ENCODE peak calls at places on chromosomes 6 and 20, in eight cellular contexts. One of them, this sample, is unnamed.

GRCh38 chr20:9068896-9069663 is at the start of gene PLCB4:
- DNase-seq in CD4-positive, alpha-beta T cell: no peak
- DNase-seq in ovary: peak; percentile 20
- DNase-seq in kidney: peak; percentile 79
- DNase-seq in spleen: no peak
- DNase-seq in H9: peak; percentile 57
- DNase-seq in CD8-positive, alpha-beta T cell: no peak
- DNase-seq in neural progenitor cell: peak; percentile 74
- DNase-seq in this sample: peak; percentile 73

GRCh38 chr20:5463007-5463686 is 146.4 kb upstream of the PROKR2 start:
- DNase-seq in CD4-positive, alpha-beta T cell: no peak
- DNase-seq in ovary: no peak
- DNase-seq in kidney: no peak
- DNase-seq in spleen: no peak
- DNase-seq in H9: no peak
- DNase-seq in CD8-positive, alpha-beta T cell: no peak
- DNase-seq in neural progenitor cell: no peak
- DNase-seq in this sample: no peak

GRCh38 chr6:13814938-13815575 is 700 bp upstream of the MCUR1 start:
- DNase-seq in CD4-positive, alpha-beta T cell: no peak
- DNase-seq in ovary: no peak
- DNase-seq in kidney: no peak
- DNase-seq in spleen: no peak
- DNase-seq in H9: no peak
- DNase-seq in CD8-positive, alpha-beta T cell: no peak
- DNase-seq in neural progenitor cell: no peak
- DNase-seq in this sample: no peak

GRCh38 chr6:118710616-118711015 is 59.2 kb upstream of the CEP85L start:
- DNase-seq in CD4-positive, alpha-beta T cell: no peak
- DNase-seq in ovary: no peak
- DNase-seq in kidney: no peak
- DNase-seq in spleen: no peak
- DNase-seq in H9: no peak
- DNase-seq in CD8-positive, alpha-beta T cell: no peak
- DNase-seq in neural progenitor cell: no peak
- DNase-seq in this sample: no peak

GRCh38 chr6:131015192-131015591 is 47.9 kb downstream of the EPB41L2 start:
- DNase-seq in CD4-positive, alpha-beta T cell: no peak
- DNase-seq in ovary: no peak
- DNase-seq in kidney: no peak
- DNase-seq in spleen: no peak
- DNase-seq in H9: no peak
- DNase-seq in CD8-positive, alpha-beta T cell: no peak
- DNase-seq in neural progenitor cell: no peak
- DNase-seq in this sample: no peak

GRCh38 chr6:5036309-5036708 is 32.5 kb upstream of the RPP40 start:
- DNase-seq in CD4-positive, alpha-beta T cell: no peak
- DNase-seq in ovary: no peak
- DNase-seq in kidney: no peak
- DNase-seq in spleen: no peak
- DNase-seq in H9: peak; percentile 90
- DNase-seq in CD8-positive, alpha-beta T cell: no peak
- DNase-seq in neural progenitor cell: peak; percentile 91
- DNase-seq in this sample: no peak

GRCh38 chr6:42222450-42222849 is 4.8 kb upstream of the MRPS10 start:
- DNase-seq in CD4-positive, alpha-beta T cell: no peak
- DNase-seq in ovary: no peak
- DNase-seq in kidney: no peak
- DNase-seq in spleen: no peak
- DNase-seq in H9: no peak
- DNase-seq in CD8-positive, alpha-beta T cell: no peak
- DNase-seq in neural progenitor cell: no peak
- DNase-seq in this sample: no peak

GRCh38 chr20:11917663-11918062 is at the start of gene BTBD3:
- DNase-seq in CD4-positive, alpha-beta T cell: no peak
- DNase-seq in ovary: peak; percentile 36
- DNase-seq in kidney: peak; percentile 59
- DNase-seq in spleen: no peak
- DNase-seq in H9: no peak
- DNase-seq in CD8-positive, alpha-beta T cell: no peak
- DNase-seq in neural progenitor cell: peak; percentile 16
- DNase-seq in this sample: no peak

GRCh38 chr6:34341481-34341971 is 50.9 kb downstream of the NUDT3 start:
- DNase-seq in CD4-positive, alpha-beta T cell: no peak
- DNase-seq in ovary: no peak
- DNase-seq in kidney: no peak
- DNase-seq in spleen: no peak
- DNase-seq in H9: no peak
- DNase-seq in CD8-positive, alpha-beta T cell: no peak
- DNase-seq in neural progenitor cell: no peak
- DNase-seq in this sample: no peak

GRCh38 chr6:39093167-39093708 is 21.7 kb downstream of the SAYSD1 start:
- DNase-seq in CD4-positive, alpha-beta T cell: no peak
- DNase-seq in ovary: no peak
- DNase-seq in kidney: no peak
- DNase-seq in spleen: no peak
- DNase-seq in H9: no peak
- DNase-seq in CD8-positive, alpha-beta T cell: no peak
- DNase-seq in neural progenitor cell: no peak
- DNase-seq in this sample: no peak

GRCh38 chr6:36737043-36737785 is 39.6 kb downstream of the RAB44 start:
- DNase-seq in CD4-positive, alpha-beta T cell: no peak
- DNase-seq in ovary: no peak
- DNase-seq in kidney: no peak
- DNase-seq in spleen: no peak
- DNase-seq in H9: no peak
- DNase-seq in CD8-positive, alpha-beta T cell: no peak
- DNase-seq in neural progenitor cell: no peak
- DNase-seq in this sample: no peak

GRCh38 chr6:36739947-36740817 is 42.6 kb downstream of the RAB44 start:
- DNase-seq in CD4-positive, alpha-beta T cell: no peak
- DNase-seq in ovary: no peak
- DNase-seq in kidney: no peak
- DNase-seq in spleen: no peak
- DNase-seq in H9: no peak
- DNase-seq in CD8-positive, alpha-beta T cell: no peak
- DNase-seq in neural progenitor cell: no peak
- DNase-seq in this sample: no peak

GRCh38 chr6:36735110-36735971 is 37.7 kb downstream of the RAB44 start:
- DNase-seq in CD4-positive, alpha-beta T cell: no peak
- DNase-seq in ovary: peak; percentile 80
- DNase-seq in kidney: peak; percentile 93
- DNase-seq in spleen: peak; percentile 67
- DNase-seq in H9: no peak
- DNase-seq in CD8-positive, alpha-beta T cell: no peak
- DNase-seq in neural progenitor cell: no peak
- DNase-seq in this sample: peak; percentile 77

GRCh38 chr6:36740818-36741179 is 43.2 kb downstream of the RAB44 start:
- DNase-seq in CD4-positive, alpha-beta T cell: no peak
- DNase-seq in ovary: no peak
- DNase-seq in kidney: no peak
- DNase-seq in spleen: no peak
- DNase-seq in H9: no peak
- DNase-seq in CD8-positive, alpha-beta T cell: no peak
- DNase-seq in neural progenitor cell: no peak
- DNase-seq in this sample: no peak

GRCh38 chr6:36738108-36738507 is 40.5 kb downstream of the RAB44 start:
- DNase-seq in CD4-positive, alpha-beta T cell: no peak
- DNase-seq in ovary: no peak
- DNase-seq in kidney: no peak
- DNase-seq in spleen: no peak
- DNase-seq in H9: no peak
- DNase-seq in CD8-positive, alpha-beta T cell: no peak
- DNase-seq in neural progenitor cell: no peak
- DNase-seq in this sample: no peak
- H3K27ac ChIP-seq in CD4-positive, alpha-beta T cell: no peak overlapping the region
- H3K27ac ChIP-seq in ovary: no peak overlapping the region
- H3K27ac ChIP-seq in kidney: no peak overlapping the region
- H3K27ac ChIP-seq in spleen: no peak overlapping the region
- H3K27ac ChIP-seq in H9: no peak overlapping the region
- H3K27ac ChIP-seq in CD8-positive, alpha-beta T cell: no peak overlapping the region
- H3K27ac ChIP-seq in neural progenitor cell: no peak overlapping the region
- H3K27ac ChIP-seq in this sample: no peak overlapping the region

DNA sequence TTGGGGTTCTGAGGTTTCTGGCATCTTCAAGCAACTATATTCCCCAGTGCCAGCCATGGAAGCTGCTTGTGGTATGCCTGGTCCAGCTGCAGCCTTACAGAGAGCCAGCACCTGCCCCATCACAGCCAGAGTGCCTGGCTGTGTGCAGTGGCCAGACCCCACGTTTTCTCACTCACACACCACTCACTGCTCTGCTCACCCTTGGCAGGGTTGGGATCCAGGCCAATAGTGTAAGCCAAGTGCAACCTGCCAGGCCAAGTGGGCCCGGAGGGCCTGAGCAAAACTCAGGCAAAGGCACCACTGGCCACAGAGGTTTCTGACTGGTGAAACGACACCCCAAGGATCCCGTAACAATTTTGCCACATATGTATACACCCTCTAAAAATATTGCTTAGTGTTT is 67.9 kb upstream of the EYA4 start:
- DNase-seq in CD4-positive, alpha-beta T cell: no peak
- DNase-seq in ovary: no peak
- DNase-seq in kidney: no peak
- DNase-seq in spleen: no peak
- DNase-seq in H9: no peak
- DNase-seq in CD8-positive, alpha-beta T cell: peak; percentile 10
- DNase-seq in neural progenitor cell: no peak
- DNase-seq in this sample: no peak
- H3K27ac ChIP-seq in CD4-positive, alpha-beta T cell: no peak overlapping the region
- H3K27ac ChIP-seq in ovary: no peak overlapping the region
- H3K27ac ChIP-seq in kidney: no peak overlapping the region
- H3K27ac ChIP-seq in spleen: no peak overlapping the region
- H3K27ac ChIP-seq in H9: no peak overlapping the region
- H3K27ac ChIP-seq in CD8-positive, alpha-beta T cell: no peak overlapping the region
- H3K27ac ChIP-seq in neural progenitor cell: no peak overlapping the region
- H3K27ac ChIP-seq in this sample: no peak overlapping the region

GRCh38 chr6:150482883-150483409 is 114.1 kb downstream of the IYD start:
- DNase-seq in CD4-positive, alpha-beta T cell: no peak
- DNase-seq in ovary: no peak
- DNase-seq in kidney: no peak
- DNase-seq in spleen: no peak
- DNase-seq in H9: no peak
- DNase-seq in CD8-positive, alpha-beta T cell: no peak
- DNase-seq in neural progenitor cell: no peak
- DNase-seq in this sample: no peak
- H3K27ac ChIP-seq in CD4-positive, alpha-beta T cell: no peak overlapping the region
- H3K27ac ChIP-seq in ovary: no peak overlapping the region
- H3K27ac ChIP-seq in kidney: no peak overlapping the region
- H3K27ac ChIP-seq in spleen: no peak overlapping the region
- H3K27ac ChIP-seq in H9: no peak overlapping the region
- H3K27ac ChIP-seq in CD8-positive, alpha-beta T cell: no peak overlapping the region
- H3K27ac ChIP-seq in neural progenitor cell: no peak overlapping the region
- H3K27ac ChIP-seq in this sample: no peak overlapping the region

GRCh38 chr6:40146902-40147301 is 212.6 kb upstream of the MOCS1 start:
- DNase-seq in CD4-positive, alpha-beta T cell: no peak
- DNase-seq in ovary: no peak
- DNase-seq in kidney: no peak
- DNase-seq in spleen: no peak
- DNase-seq in H9: no peak
- DNase-seq in CD8-positive, alpha-beta T cell: no peak
- DNase-seq in neural progenitor cell: no peak
- DNase-seq in this sample: no peak
- H3K27ac ChIP-seq in CD4-positive, alpha-beta T cell: no peak overlapping the region
- H3K27ac ChIP-seq in ovary: no peak overlapping the region
- H3K27ac ChIP-seq in kidney: no peak overlapping the region
- H3K27ac ChIP-seq in spleen: no peak overlapping the region
- H3K27ac ChIP-seq in H9: no peak overlapping the region
- H3K27ac ChIP-seq in CD8-positive, alpha-beta T cell: no peak overlapping the region
- H3K27ac ChIP-seq in neural progenitor cell: no peak overlapping the region
- H3K27ac ChIP-seq in this sample: peak overlapping the region; percentile 9

GRCh38 chr20:48787861-48788375 is 39.9 kb downstream of the PREX1 start:
- DNase-seq in CD4-positive, alpha-beta T cell: no peak
- DNase-seq in ovary: no peak
- DNase-seq in kidney: no peak
- DNase-seq in spleen: peak; percentile 42
- DNase-seq in H9: no peak
- DNase-seq in CD8-positive, alpha-beta T cell: no peak
- DNase-seq in neural progenitor cell: no peak
- DNase-seq in this sample: no peak
- H3K27ac ChIP-seq in CD4-positive, alpha-beta T cell: no peak overlapping the region
- H3K27ac ChIP-seq in ovary: no peak overlapping the region
- H3K27ac ChIP-seq in kidney: no peak overlapping the region
- H3K27ac ChIP-seq in spleen: peak overlapping the region; percentile 74
- H3K27ac ChIP-seq in H9: no peak overlapping the region
- H3K27ac ChIP-seq in CD8-positive, alpha-beta T cell: no peak overlapping the region
- H3K27ac ChIP-seq in neural progenitor cell: no peak overlapping the region
- H3K27ac ChIP-seq in this sample: no peak overlapping the region